ENCODE peak calls at places on chromosomes 4 and X, in eight cellular contexts. W is tibial nerve; S is lung; L is tibial artery; Q is effector memory CD4-positive, alpha-beta T cell; X is IMR-90; N is neural progenitor cell; G is OCI-LY7. J is an unnamed sample. For H3K9me3, the result is how much of the 10 kb centered on the place peaks cover.

GRCh38 chr4:101914761-101915160 is 124.2 kb downstream of the BANK1 start:
- DNase-seq in N (no peak), Q (no peak), L (no peak), G (no peak), X (no peak), W (no peak), S (no peak), J (no peak)

GRCh38 chr4:2925496-2925895 is 37.7 kb downstream of the NOP14 start:
- DNase-seq in N (no peak), S (no peak), L (peak), G (no peak), Q (no peak), X (no peak), W (no peak), J (no peak)

GRCh38 chr4:183602444-183603102 is 56.4 kb downstream of the RWDD4 start:
- DNase-seq in L (no peak), G (no peak), X (peak), S (no peak), W (no peak), Q (no peak), N (no peak), J (no peak)

GRCh38 chrX:141469469-141469868 is 115.1 kb downstream of the SPANXA1 start:
- DNase-seq in S (no peak), Q (no peak), G (no peak), W (no peak), L (no peak), N (no peak), X (peak), J (no peak)

GRCh38 chrX:111355523-111356122 is 56.4 kb downstream of the DCX start:
- DNase-seq in G (no peak), Q (no peak), L (no peak), S (no peak), W (no peak), X (no peak), N (no peak), J (peak)

GRCh38 chr4:156291317-156291716 is 337.7 kb upstream of the CTSO start:
- DNase-seq in Q (no peak), X (peak), G (no peak), N (no peak), S (no peak), L (no peak), W (no peak), J (no peak)

GRCh38 chr4:53186714-53187358 is 179.0 kb downstream of the SCFD2 start:
- DNase-seq in N (no peak), Q (no peak), W (no peak), S (no peak), G (no peak), X (no peak), L (no peak), J (no peak)

GRCh38 chr4:127783026-127783769 is 1.1 kb downstream of the HSPA4L start:
- DNase-seq in X (peak), L (peak), Q (no peak), N (peak), G (no peak), W (peak), S (peak), J (peak)

GRCh38 chrX:34956915-34957314 is 14.3 kb downstream of the FAM47B start:
- DNase-seq in G (no peak), L (no peak), N (no peak), Q (no peak), S (no peak), W (no peak), X (peak), J (no peak)

GRCh38 chrX:134990475-134991473 is at the start of gene SMIM10:
- DNase-seq in N (peak), S (peak), L (peak), G (peak), X (peak), Q (no peak), W (peak), J (peak)

GRCh38 chrX:131226591-131226990 is 62.5 kb downstream of the IGSF1 start:
- DNase-seq in S (no peak), L (no peak), Q (no peak), W (no peak), X (no peak), N (no peak), G (no peak), J (no peak)

GRCh38 chr4:18322111-18322510 is 300.6 kb upstream of the LCORL start:
- DNase-seq in W (no peak), N (peak), G (no peak), L (no peak), S (no peak), Q (no peak), X (no peak), J (no peak)

GRCh38 chrX:87397103-87397886 is 120.3 kb upstream of the KLHL4 start:
- DNase-seq in L (no peak), N (no peak), Q (no peak), W (no peak), S (no peak), X (no peak), G (no peak), J (no peak)

GRCh38 chr4:42366959-42367358 is 30.3 kb upstream of the SHISA3 start:
- DNase-seq in Q (no peak), L (no peak), W (no peak), S (no peak), N (no peak), X (no peak), G (no peak), J (no peak)

GRCh38 chrX:15848576-15848975 is 6.0 kb downstream of the AP1S2 start:
- DNase-seq in G (no peak), X (no peak), L (no peak), N (no peak), S (no peak), Q (no peak), W (no peak), J (no peak)

GRCh38 chr4:140635606-140636005 is 66.8 kb upstream of the UCP1 start:
- DNase-seq in G (no peak), S (no peak), W (no peak), X (no peak), Q (no peak), N (peak), L (no peak), J (no peak)

GRCh38 chrX:38166478-38167083 is 54.1 kb downstream of the SRPX start:
- DNase-seq in X (peak), S (no peak), G (peak), W (no peak), L (no peak), N (peak), Q (no peak), J (no peak)

GRCh38 chrX:155985208-155985607 is 12.3 kb upstream of the IL9R start:
- DNase-seq in S (no peak), N (no peak), Q (no peak), L (no peak), G (no peak), X (no peak), W (no peak), J (no peak)

GRCh38 chrX:155983326-155983725 is 14.2 kb upstream of the IL9R start:
- DNase-seq in L (no peak), G (no peak), X (no peak), N (no peak), S (no peak), Q (no peak), W (no peak), J (no peak)
- H3K9me3 ChIP-seq in L (under half), G (under half), X (under half), N (under half), S (under half), Q (under half), W (under half), J (under half)

GRCh38 chr4:26947318-26947717 is 86.7 kb downstream of the STIM2 start:
- DNase-seq in L (no peak), X (no peak), N (no peak), W (no peak), G (no peak), S (no peak), Q (no peak), J (no peak)

GRCh38 chr4:26952891-26953290 is 92.2 kb downstream of the STIM2 start:
- DNase-seq in G (no peak), Q (no peak), S (no peak), W (no peak), L (no peak), N (no peak), X (peak), J (no peak)

GRCh38 chr4:26953361-26953760 is 92.7 kb downstream of the STIM2 start:
- DNase-seq in S (no peak), G (no peak), W (no peak), Q (no peak), N (no peak), L (no peak), X (no peak), J (no peak)

GRCh38 chr4:26953770-26954423 is 93.3 kb downstream of the STIM2 start:
- DNase-seq in W (no peak), Q (no peak), L (no peak), S (no peak), G (no peak), N (no peak), X (no peak), J (no peak)

DNA sequence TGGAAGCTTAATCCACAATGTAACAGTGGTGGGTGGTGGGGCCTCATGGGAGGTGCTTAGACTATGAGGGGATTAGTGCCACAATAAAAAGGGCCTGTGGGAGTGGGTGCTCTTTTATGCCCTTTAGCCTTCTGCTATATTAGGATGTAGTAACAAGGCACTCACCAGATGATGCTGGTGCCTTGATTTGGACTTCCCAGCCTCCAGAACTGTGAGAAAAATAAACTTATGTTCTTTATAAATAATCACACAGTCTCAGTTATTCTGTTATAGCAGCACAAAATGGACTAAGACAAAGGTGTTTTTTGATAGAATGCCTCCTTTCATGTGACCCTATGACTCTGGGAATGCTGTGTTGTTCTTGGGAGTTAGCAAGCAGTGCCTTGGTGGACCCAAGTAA is 89.8 kb downstream of the STIM2 start:
- DNase-seq in G (no peak), W (no peak), L (no peak), S (no peak), Q (no peak), X (no peak), N (no peak), J (no peak)
- H3K9me3 ChIP-seq in G (under half), W (under half), L (under half), S (under half), Q (under half), X (under half), N (under half), J (under half)

GRCh38 chrX:56618250-56618649 is 54.8 kb downstream of the UBQLN2 start:
- DNase-seq in N (no peak), G (no peak), S (no peak), W (no peak), Q (no peak), L (no peak), X (no peak), J (no peak)

GRCh38 chrX:56615282-56615681 is 51.9 kb downstream of the UBQLN2 start:
- DNase-seq in Q (no peak), W (no peak), G (no peak), S (no peak), X (no peak), N (no peak), L (no peak), J (no peak)
- H3K9me3 ChIP-seq in Q (under half), W (under half), G (under half), S (under half), X (under half), N (under half), L (under half), J (under half)

GRCh38 chr4:79528241-79528706 is 120.2 kb upstream of the GK2 start:
- DNase-seq in G (no peak), Q (no peak), W (no peak), S (no peak), N (no peak), X (no peak), L (no peak), J (no peak)

GRCh38 chr4:79526970-79527565 is 119.0 kb upstream of the GK2 start:
- DNase-seq in W (no peak), G (no peak), Q (no peak), N (no peak), L (no peak), S (no peak), X (no peak), J (no peak)
- H3K9me3 ChIP-seq in W (under half), G (under half), Q (under half), N (under half), L (under half), S (under half), X (under half), J (under half)

DNA sequence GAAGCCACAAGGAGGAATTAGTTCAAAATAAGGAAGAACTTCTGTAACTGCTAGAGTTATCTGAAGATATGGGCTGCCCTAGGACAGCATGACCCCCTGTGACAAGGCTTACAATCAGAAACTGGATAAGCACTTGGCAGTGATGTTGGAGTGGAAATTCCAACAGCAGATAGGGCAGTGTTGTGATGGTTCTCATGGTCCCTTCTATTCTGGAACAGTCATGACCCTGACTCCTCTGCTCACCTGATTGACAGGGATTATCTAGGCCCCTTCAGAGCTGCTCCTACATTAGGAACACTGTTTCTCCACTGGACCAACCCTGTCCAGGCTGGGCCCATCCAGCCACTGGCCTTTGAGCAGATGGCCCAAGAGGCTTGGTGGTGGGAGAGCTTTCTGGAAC is 17.9 kb downstream of the NALF2 start:
- DNase-seq in S (no peak), N (no peak), L (no peak), G (no peak), X (no peak), Q (no peak), W (no peak), J (no peak)
- H3K9me3 ChIP-seq in S (under half), N (under half), L (under half), G (under half), X (under half), Q (under half), W (under half), J (under half)

GRCh38 chr4:138935-139334 is 14.6 kb downstream of the ZNF718 start:
- DNase-seq in L (no peak), X (no peak), N (no peak), S (no peak), G (no peak), W (no peak), Q (no peak), J (no peak)
- H3K9me3 ChIP-seq in L (under half), X (under half), N (under half), S (under half), G (half or more), W (under half), Q (half or more), J (under half)

DNA sequence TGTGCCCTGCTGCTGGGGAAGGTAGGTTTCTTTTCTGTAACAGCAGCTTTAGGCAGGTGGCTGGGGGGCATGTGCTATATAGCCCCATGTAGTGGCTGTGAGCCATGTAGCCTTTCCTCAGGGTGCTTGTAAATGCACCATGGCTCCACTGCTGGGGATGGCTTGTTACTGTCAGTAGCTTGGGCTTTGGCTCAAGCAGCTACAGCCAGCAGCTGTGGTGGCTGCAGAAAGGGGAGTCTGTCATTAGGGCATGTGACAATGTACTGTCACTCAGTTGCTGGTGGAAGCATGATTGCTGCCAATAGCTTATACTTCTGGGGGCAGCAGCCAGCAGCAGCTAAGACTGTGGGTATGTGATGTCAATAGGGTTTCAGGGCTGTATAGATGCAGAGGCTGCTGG is 33.9 kb upstream of the DDIT4L start:
- DNase-seq in L (no peak), X (no peak), S (no peak), Q (no peak), N (peak), G (no peak), W (no peak), J (no peak)
- H3K9me3 ChIP-seq in L (under half), X (under half), S (under half), Q (under half), N (under half), G (under half), W (under half), J (under half)

DNA sequence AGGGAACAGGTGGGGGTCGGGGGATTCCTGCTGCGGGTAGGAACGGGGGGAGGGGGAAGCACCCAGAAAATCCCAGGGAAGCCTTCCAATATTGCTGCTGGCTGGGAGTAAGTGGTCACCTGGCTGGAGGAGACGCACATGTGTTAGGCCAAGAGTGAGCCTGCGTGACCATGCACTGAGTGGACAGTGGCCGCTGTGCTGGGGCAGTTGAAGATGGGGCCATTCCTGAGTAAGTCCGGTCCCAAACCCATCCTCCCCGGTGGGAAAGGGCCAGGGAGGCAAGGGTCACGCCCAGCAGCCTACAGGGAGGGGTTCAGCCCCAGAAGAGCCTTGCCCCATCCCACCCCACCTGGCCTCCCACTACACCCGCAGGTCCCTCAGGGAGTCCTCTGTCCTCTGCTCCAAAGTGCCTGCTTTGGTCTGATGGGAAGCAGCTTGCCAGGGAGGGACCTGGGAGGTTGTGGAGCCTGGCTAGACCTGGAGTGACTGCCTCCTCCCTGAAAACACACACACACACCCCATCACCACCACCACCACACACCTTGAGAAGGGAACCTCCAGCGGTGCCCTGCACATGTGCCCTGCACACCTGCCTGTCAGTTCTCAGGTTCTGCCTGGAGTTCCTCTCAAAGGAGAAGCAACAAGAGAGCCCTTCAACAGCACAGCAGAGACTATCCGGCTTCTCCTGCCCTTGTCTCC is 6.1 kb downstream of the L1CAM start:
- DNase-seq in X (no peak), W (no peak), Q (no peak), N (no peak), L (no peak), G (no peak), S (no peak), J (no peak)
- H3K9me3 ChIP-seq in X (under half), W (under half), Q (under half), N (under half), L (under half), G (under half), S (under half), J (under half)

DNA sequence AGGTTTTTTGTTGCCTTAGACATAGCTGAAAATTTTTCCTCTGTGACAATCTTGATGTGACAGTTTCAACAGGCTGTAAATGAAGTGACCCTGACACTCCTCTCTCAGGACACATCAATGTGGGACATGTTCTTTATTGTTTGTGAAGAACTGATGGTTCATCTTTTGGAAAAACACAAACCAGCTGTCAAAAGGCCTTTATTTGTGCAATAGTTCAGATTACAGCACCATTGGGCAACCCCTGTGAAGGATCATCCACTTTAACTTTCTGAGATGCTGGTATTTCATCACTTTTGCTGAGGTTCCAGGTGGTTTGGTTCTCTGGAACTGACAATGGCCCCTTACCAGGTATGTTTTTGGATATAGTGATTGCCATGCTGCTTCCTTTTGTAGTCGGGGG is 40.3 kb downstream of the OSTC start:
- DNase-seq in L (no peak), N (no peak), G (no peak), X (no peak), W (no peak), S (no peak), Q (no peak), J (no peak)
- H3K9me3 ChIP-seq in L (under half), N (under half), G (under half), X (under half), W (under half), S (under half), Q (under half), J (under half)

DNA sequence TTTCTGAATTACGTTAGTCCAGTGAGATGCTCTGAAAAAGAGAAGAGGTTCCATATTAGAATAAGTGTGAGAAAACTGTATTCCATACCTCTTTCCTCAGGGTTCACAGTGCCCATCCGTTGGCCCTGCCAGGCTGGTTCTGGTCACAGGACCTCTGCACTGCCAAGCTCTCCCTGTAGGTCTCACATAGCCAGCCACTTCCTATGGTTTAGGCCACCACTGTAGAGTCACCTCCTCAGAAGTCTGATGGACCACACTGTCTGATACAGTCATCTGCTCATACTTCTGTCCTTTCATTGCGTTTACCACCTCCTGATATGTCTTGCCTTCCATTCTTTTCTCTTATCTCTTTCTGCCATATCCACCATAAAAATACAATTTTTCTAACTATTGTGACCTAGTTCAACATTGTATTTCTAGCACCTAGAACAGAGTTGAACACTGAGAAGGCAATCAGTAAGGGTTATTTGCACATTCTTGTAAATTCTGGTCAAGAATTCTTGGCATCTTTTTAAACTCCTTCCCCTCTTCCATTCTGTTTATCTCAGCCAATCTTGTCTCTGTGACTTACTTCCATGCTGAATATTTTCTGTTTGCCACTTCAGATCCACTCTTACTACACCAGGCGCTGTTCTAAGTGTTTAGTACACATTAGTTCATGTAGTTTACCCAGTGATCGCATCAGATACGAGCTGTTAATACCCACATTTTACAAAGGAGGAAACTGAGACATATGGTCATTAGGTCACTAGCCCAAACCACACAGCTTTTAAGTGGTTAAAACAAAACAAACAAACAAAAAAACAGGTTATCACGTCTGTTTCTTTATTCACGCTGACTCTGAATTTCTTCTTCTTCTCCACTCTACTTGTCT is 125.6 kb downstream of the CBR4 start:
- DNase-seq in N (no peak), L (no peak), G (no peak), S (no peak), Q (no peak), W (no peak), X (no peak), J (no peak)
- H3K9me3 ChIP-seq in N (under half), L (under half), G (under half), S (under half), Q (under half), W (under half), X (under half), J (under half)

J was measured in heart right ventricle.